ENCODE peak calls at places on chromosome 9, in four cellular contexts. Y is K562, S is GM12878, K is HepG2. X is an unnamed sample.

GRCh38 chr9:132728071-132728470 is 57.8 kb downstream of the GTF3C4 start:
- DNase-seq in Y (no peak), K (no peak), S (no peak), X (no peak)

GRCh38 chr9:21746550-21746949 is 55.9 kb upstream of the MTAP start:
- DNase-seq in S (no peak), Y (no peak), K (no peak), X (no peak)

GRCh38 chr9:91758491-91758981 is 191.5 kb downstream of the ROR2 start:
- DNase-seq in K (peak), Y (peak), S (peak), X (peak)

GRCh38 chr9:97293207-97293721 is 14.2 kb upstream of the CCDC180 start:
- DNase-seq in K (peak), S (no peak), Y (peak), X (no peak)

GRCh38 chr9:111349766-111350165 is 19.7 kb upstream of the OR2K2 start:
- DNase-seq in S (no peak), K (peak), Y (no peak), X (no peak)

GRCh38 chr9:12689233-12689632 is 4.0 kb upstream of the TYRP1 start:
- DNase-seq in K (no peak), Y (no peak), S (no peak), X (no peak)

GRCh38 chr9:89664896-89665329 is 60.1 kb downstream of the GADD45G start:
- DNase-seq in Y (no peak), S (no peak), K (no peak), X (no peak)

GRCh38 chr9:6215562-6215961 is at the start of gene IL33:
- DNase-seq in K (no peak), Y (no peak), S (no peak), X (peak)

GRCh38 chr9:91515074-91515687 is 91.5 kb upstream of the NFIL3 start:
- DNase-seq in S (peak), K (no peak), Y (peak), X (no peak)

GRCh38 chr9:89362647-89363310 is 44.5 kb downstream of the SECISBP2 start:
- DNase-seq in S (no peak), Y (no peak), K (no peak), X (no peak)

GRCh38 chr9:31210982-31211570 is 1173.4 kb upstream of the ACO1 start:
- DNase-seq in K (no peak), Y (no peak), S (peak), X (no peak)

GRCh38 chr9:20447291-20447690 is 175.0 kb downstream of the MLLT3 start:
- DNase-seq in S (no peak), Y (no peak), K (peak), X (no peak)

GRCh38 chr9:115921301-115921700 is 232.3 kb upstream of the PAPPA start:
- DNase-seq in K (no peak), Y (no peak), S (no peak), X (no peak)

GRCh38 chr9:26112724-26113123 is 434.5 kb upstream of the TUSC1 start:
- DNase-seq in K (no peak), Y (no peak), S (no peak), X (no peak)

GRCh38 chr9:124190761-124191160 is 67.0 kb upstream of the NEK6 start:
- DNase-seq in Y (no peak), S (no peak), K (peak), X (no peak)

GRCh38 chr9:7237473-7238243 is 479.9 kb downstream of the KDM4C start:
- DNase-seq in Y (no peak), S (no peak), K (no peak), X (no peak)

GRCh38 chr9:137951597-137952490 is 74.3 kb downstream of the CACNA1B start:
- DNase-seq in Y (no peak), S (no peak), K (no peak), X (peak)

GRCh38 chr9:22008662-22009562 is at the start of gene CDKN2B:
- DNase-seq in Y (no peak), K (peak), S (no peak), X (peak)

GRCh38 chr9:33466565-33467495 is 6.9 kb downstream of the NOL6 start:
- DNase-seq in K (peak), Y (peak), S (no peak), X (peak)

GRCh38 chr9:38229123-38229829 is 160.2 kb upstream of the SHB start:
- DNase-seq in Y (no peak), S (no peak), K (no peak), X (no peak)

GRCh38 chr9:38226491-38226951 is 157.5 kb upstream of the SHB start:
- DNase-seq in Y (no peak), K (peak), S (no peak), X (no peak)

GRCh38 chr9:38227061-38227540 is 158.1 kb upstream of the SHB start:
- DNase-seq in Y (peak), K (peak), S (peak), X (peak)

GRCh38 chr9:38228331-38229122 is 159.5 kb upstream of the SHB start:
- DNase-seq in Y (no peak), K (no peak), S (no peak), X (peak)

DNA sequence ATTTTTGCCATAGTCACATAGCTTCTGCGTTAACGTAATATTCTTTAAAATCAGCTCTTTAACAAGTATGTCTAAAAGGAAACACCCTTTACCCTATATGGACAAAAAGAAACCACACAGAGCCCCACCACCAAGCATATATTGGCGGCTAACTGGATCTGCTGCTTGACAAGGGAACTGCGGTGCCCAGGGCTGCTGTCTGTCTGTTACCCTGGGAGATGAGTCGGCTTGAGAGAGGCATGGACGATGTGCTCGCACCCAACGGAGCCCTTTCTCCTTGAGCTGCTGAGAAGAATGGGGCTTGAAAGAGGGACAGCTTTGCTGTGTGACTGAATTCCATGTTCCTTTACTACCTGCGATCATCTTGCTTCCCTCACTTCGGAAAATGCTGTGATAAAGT is 158.6 kb upstream of the SHB start:
- DNase-seq in S (no peak), Y (no peak), K (no peak), X (peak)
- TF ChIP-seq SIN3A in S (no peak), Y (no peak), K (no peak), X (no peak)

DNA sequence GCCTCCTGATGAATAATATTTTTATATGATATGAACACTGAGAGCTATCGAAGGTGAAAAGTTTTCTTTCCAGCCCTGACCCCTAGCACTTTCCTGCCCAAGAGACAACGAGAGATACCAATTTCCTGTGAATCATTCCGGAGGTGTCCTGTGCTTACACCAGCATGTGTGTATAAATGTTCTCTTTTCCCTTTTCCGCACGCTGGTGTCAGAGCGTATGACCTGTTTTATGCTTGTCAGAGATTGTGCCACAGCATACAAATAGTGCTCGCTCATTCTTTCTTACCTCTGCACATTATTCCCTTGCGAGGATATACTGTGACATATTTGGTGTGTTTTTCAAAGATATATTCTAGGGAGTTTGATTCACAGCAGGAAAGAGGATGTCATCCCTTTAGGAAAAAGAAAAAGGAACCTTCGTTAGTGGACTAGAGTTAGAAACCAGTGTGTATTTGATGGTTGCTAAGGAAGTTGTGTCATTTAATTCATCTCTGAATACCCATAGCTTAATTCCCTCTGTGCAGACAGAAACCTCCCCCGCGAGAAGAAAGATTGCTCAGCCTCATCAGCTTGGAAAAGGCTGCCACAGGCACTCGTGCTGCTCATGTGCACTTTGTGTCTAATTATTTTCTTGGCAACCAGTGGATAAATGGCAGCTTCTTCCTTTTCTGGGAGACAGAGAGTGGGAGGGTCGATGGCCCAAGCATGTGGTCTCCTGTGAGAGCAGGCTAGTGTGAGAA is 14.8 kb upstream of the CCIN start:
- DNase-seq in S (no peak), Y (no peak), K (no peak), X (no peak)
- TF ChIP-seq NFIC in S (no peak), Y (no peak), K (no peak), X (no peak)

DNA sequence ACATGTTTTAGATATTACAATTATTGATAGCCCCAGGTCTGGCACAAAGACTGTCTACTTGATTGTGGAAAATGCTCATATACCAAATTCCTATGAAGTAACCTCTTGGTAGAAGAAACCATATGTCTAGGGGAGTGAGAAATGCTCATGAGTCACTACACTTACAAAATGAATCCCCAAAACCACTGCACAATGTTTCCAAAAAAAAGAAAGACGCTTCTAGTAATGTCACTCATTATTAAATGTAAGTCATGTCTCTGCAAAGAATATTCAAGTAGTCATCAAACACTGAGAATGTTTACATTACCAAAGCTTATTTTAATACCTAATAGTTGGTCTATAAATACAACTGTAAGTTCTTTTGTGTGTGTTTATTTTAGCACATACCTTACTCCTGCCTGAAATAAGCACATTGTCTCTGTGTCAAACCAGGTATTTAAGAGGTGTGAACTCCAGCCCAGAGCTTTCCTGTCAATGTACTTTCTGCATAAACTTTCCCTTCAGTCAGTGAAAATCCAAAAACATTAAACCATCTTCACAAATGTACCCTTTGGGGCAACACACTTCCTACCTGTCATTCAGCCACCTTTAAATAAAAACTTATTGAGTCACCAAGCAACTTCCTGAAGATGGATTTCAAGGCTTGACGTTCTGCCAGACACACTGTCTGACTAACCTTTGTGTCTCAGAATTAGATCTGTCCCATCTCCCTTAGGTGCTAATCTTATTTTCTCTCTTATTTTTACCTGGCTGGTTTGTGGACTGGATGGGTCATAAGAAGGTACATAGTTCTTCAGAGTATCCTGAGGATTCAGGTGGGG is 194.0 kb downstream of the NFIB start:
- DNase-seq in Y (no peak), K (no peak), S (no peak), X (no peak)
- TF ChIP-seq SIN3A in Y (no peak), K (no peak), S (no peak), X (no peak)

GRCh38 chr9:95952471-95952870 is 77.0 kb downstream of the ERCC6L2 start:
- DNase-seq in Y (no peak), K (no peak), S (no peak), X (no peak)
- TF ChIP-seq NFIC in Y (no peak), K (no peak), S (no peak), X (no peak)

DNA sequence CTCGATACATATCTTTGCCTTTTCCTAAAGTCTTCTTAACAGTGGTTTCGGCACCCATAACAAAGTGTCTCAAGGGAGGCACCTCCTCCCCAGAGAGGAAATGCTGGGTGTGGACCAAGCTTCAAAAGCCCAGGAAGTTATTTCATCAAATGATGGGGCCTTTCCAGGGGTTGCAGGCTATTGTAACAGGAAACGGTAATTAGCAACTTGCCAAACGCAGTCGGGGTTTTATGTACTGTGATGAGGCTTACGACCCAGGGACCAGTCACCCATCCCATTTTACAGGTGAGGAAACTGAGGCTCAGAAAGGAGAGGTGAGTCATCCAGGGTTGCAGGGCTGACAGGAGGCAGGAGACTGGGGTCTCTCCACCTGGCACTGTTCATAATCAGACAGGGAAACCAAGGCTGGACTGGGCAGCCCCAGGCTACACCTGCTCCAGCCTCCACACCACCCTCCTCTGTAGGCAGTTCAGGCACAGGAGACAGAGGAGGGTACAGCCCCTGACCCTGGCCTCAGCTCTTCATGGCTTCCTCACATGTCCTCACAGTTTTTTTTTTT is 30.0 kb upstream of the SUSD3 start:
- DNase-seq in Y (no peak), K (no peak), S (peak), X (no peak)
- TF ChIP-seq SIN3A in Y (no peak), K (no peak), S (no peak), X (no peak)

DNA sequence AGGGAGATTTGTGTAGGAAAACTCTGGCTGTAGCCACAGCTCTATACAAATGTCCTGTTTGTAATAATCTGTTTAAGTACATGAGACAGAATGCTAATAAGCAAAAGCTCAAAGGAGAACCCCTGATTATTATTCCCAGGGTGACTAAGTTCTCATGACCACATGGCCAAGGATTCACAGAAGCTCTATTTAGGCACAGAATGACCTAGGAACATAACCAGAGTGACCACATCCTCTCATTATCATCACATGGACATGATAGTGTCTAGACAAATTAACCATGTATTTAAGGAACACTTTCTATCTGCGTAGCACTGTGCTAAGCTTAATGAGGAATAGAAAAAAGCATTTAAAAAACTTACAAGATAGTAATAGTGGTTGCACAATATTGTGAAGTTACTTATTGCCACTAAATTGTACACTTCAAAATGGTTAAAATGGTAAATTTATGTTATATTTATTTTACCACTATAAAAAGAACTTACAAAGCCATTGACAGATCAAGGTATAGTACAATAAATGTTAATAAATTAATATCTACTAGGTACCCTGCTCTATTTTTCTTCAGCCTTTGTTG is 56.3 kb downstream of the STX17 start:
- DNase-seq in K (no peak), Y (no peak), S (peak), X (no peak)
- TF ChIP-seq NFIC in K (no peak), Y (no peak), S (no peak), X (no peak)

GRCh38 chr9:131633491-131634031 is 88.2 kb downstream of the PRRT1B start:
- DNase-seq in K (no peak), S (no peak), Y (no peak), X (no peak)
- TF ChIP-seq SIN3A in K (no peak), S (no peak), Y (no peak), X (no peak)

GRCh38 chr9:76459691-76460635 is 981 bp downstream of the GCNT1 start:
- DNase-seq in S (no peak), Y (peak), K (peak), X (peak)

GRCh38 chr9:76458903-76459690 is at the start of gene GCNT1:
- DNase-seq in Y (peak), S (peak), K (peak), X (peak)

GRCh38 chr9:76452839-76453238 is 6.1 kb upstream of the GCNT1 start:
- DNase-seq in Y (no peak), S (no peak), K (no peak), X (no peak)

GRCh38 chr9:76453785-76454184 is 5.2 kb upstream of the GCNT1 start:
- DNase-seq in Y (no peak), S (no peak), K (no peak), X (no peak)

DNA sequence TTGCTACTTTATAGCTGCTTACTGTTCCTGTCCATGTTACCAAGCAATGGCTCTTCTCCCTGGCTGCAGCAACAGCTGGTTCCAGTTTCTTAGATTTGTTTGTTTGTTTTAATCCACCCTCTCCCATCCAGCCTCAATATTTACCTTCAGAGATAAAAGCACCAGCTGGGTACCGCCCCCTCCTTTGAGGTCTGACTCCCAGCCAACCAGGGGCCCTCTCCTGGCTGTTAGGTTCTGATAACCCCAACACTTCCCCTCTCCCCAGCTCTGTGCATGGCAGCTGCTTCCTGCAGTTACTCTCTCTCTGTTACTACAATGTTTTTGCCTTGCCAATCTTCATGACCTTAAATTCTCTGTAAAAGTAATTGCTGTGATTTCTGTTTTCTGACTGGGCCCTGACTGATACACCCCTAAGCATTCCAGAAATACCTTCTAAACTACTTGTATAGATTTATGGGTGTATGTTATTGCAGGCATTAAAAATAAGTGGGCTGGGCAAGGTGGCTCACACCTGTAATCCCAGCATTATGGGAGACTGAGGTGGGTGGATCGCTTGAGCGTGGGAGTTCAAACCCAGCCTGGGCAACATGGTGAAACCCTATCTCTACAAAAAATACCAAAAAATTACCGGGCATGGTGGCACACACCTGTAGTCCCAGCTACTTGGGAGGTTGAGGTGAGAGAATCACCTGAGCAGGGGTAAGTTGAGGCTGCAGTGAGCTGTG is 2.6 kb upstream of the GCNT1 start:
- DNase-seq in S (no peak), K (peak), Y (peak), X (no peak)
- TF ChIP-seq NFIC in S (no peak), K (peak), Y (peak), X (no peak)

GRCh38 chr9:88219601-88220000 is 81.3 kb upstream of the SPATA31C2 start:
- DNase-seq in K (no peak), S (no peak), Y (no peak), X (no peak)
- TF ChIP-seq SIN3A in K (no peak), S (no peak), Y (no peak), X (no peak)

GRCh38 chr9:69871143-69871834 is 50.7 kb downstream of the CFAP95 start:
- DNase-seq in K (no peak), Y (no peak), S (no peak), X (no peak)
- TF ChIP-seq NFIC in K (no peak), Y (no peak), S (no peak), X (no peak)

X was measured in SK-N-SH.